ENCODE peak calls at places on chromosomes 11 and 22, in five cellular contexts. K, A, T, V and S are unnamed samples.

GRCh38 chr11:128482512-128483191 is 104.7 kb downstream of the ETS1 start:
- DNase-seq in K (peak), A (no peak), T (peak), V (no peak), S (peak)

GRCh38 chr11:21771097-21771496 is 421.8 kb upstream of the ANO5 start:
- DNase-seq in K (no peak), A (no peak), T (no peak), V (no peak), S (no peak)

GRCh38 chr11:72777755-72778278 is 16.0 kb downstream of the STARD10 start:
- DNase-seq in K (no peak), A (no peak), T (no peak), V (no peak), S (no peak)

GRCh38 chr22:46935506-46936377 is 173.3 kb downstream of the TBC1D22A start:
- DNase-seq in K (no peak), A (no peak), T (no peak), V (peak), S (peak)

GRCh38 chr11:117180661-117181585 is 2.4 kb downstream of the SIDT2 start:
- DNase-seq in K (peak), A (peak), T (peak), V (peak), S (peak)

GRCh38 chr11:71530602-71531001 is 3.5 kb downstream of the KRTAP5-7 start:
- DNase-seq in K (no peak), A (no peak), T (no peak), V (no peak), S (no peak)

GRCh38 chr11:114166897-114167323 is 107.4 kb downstream of the ZBTB16 start:
- DNase-seq in K (no peak), A (no peak), T (peak), V (peak), S (peak)

GRCh38 chr11:6357222-6357621 is 33.1 kb upstream of the SMPD1 start:
- DNase-seq in K (peak), A (peak), T (peak), V (peak), S (peak)

GRCh38 chr22:47125603-47126002 is 363.2 kb downstream of the TBC1D22A start:
- DNase-seq in K (no peak), A (no peak), T (no peak), V (no peak), S (peak)

GRCh38 chr11:67306769-67307544 is 3.6 kb downstream of the SSH3 start:
- DNase-seq in K (no peak), A (no peak), T (no peak), V (no peak), S (no peak)

GRCh38 chr11:35105319-35106063 is 33.5 kb upstream of the CD44 start:
- DNase-seq in K (no peak), A (peak), T (no peak), V (no peak), S (no peak)

GRCh38 chr11:19013181-19013857 is 47.2 kb downstream of the MRGPRX2 start:
- DNase-seq in K (no peak), A (no peak), T (no peak), V (peak), S (no peak)

GRCh38 chr11:122505304-122506006 is 150.1 kb upstream of the UBASH3B start:
- DNase-seq in K (peak), A (peak), T (peak), V (peak), S (peak)

GRCh38 chr11:12673924-12674570 is at the start of gene TEAD1:
- DNase-seq in K (peak), A (peak), T (peak), V (peak), S (peak)

GRCh38 chr11:86370922-86371614 is 3.6 kb upstream of the CCDC81 start:
- DNase-seq in K (no peak), A (no peak), T (peak), V (peak), S (peak)

GRCh38 chr11:118441770-118442169 is 5.5 kb downstream of the KMT2A start:
- DNase-seq in K (no peak), A (no peak), T (no peak), V (no peak), S (no peak)

GRCh38 chr11:106159846-106160245 is 82.4 kb downstream of the AASDHPPT start:
- DNase-seq in K (no peak), A (no peak), T (no peak), V (no peak), S (peak)

GRCh38 chr11:115085461-115086220 is 407.3 kb downstream of the NXPE2 start:
- DNase-seq in K (no peak), A (no peak), T (no peak), V (no peak), S (no peak)

GRCh38 chr11:19433791-19434190 is 193.0 kb upstream of the E2F8 start:
- DNase-seq in K (no peak), A (no peak), T (no peak), V (no peak), S (no peak)

GRCh38 chr11:1460396-1460795 is 26.2 kb downstream of the MOB2 start:
- DNase-seq in K (no peak), A (no peak), T (peak), V (no peak), S (peak)

GRCh38 chr11:1460994-1461805 is 25.4 kb downstream of the MOB2 start:
- DNase-seq in K (no peak), A (no peak), T (no peak), V (no peak), S (peak)

GRCh38 chr11:1461806-1462455 is 24.6 kb downstream of the MOB2 start:
- DNase-seq in K (no peak), A (no peak), T (no peak), V (no peak), S (no peak)

GRCh38 chr11:1463056-1463455 is 23.5 kb downstream of the MOB2 start:
- DNase-seq in K (no peak), A (no peak), T (no peak), V (no peak), S (no peak)

GRCh38 chr11:1462576-1462975 is 24.0 kb downstream of the MOB2 start:
- DNase-seq in K (no peak), A (no peak), T (no peak), V (no peak), S (no peak)
- H3K4me3 ChIP-seq in K (no peak), A (no peak), T (no peak), V (no peak), S (no peak)

GRCh38 chr22:38973289-38974169 is 8.6 kb upstream of the APOBEC3B start:
- DNase-seq in K (peak), A (no peak), T (peak), V (peak), S (peak)
- TF ChIP-seq CTCF in K (peak), A (peak), T (peak), V (peak), S (peak)

GRCh38 chr11:33802414-33802950 is 28.2 kb upstream of the FBXO3 start:
- DNase-seq in K (peak), A (peak), T (peak), V (peak), S (peak)
- H3K4me3 ChIP-seq in K (peak), A (peak), T (peak), V (peak), S (no peak)

DNA sequence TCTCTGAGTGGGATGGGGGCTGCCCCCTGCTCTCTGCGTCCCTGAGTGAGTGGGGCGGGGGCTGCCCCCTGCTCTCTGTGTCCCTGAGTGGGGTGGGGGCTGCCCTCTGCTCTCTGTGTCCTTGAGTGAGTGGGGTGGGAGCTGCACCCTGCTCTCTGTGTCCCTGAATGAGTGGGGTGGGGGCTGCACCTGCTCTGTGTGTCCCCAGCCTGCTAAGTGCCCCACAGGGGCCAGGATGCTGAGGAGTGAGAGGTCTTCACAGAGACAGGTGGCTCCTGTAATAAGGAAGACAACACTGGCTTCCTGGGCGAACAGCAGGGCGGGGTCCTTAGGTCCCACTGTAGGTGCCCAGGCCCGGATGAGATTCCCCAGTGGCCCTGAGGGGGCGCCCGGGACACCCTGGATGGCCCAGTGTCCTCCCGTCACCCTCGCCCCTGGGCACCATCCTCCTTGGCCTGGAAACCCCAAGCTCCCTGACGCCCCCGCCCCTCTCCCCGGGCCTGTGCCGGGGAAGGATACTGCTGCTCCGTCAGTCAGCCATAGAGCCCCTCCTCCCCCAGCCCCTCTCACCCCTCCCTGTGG is 3.8 kb upstream of the CCDC188 start:
- DNase-seq in K (no peak), A (no peak), T (no peak), V (no peak), S (no peak)
- TF ChIP-seq CTCF in K (no peak), A (no peak), T (no peak), V (no peak), S (no peak)